ENCODE peak calls at places on chromosomes 6 and 20, in six cellular contexts. A is erythroblast, R is progenitor cell of endocrine pancreas, G is brain microvascular endothelial cell, T is COR-L47, X is SJSA1. N is an unnamed sample.

GRCh38 chr20:19658137-19658536 is 99.9 kb upstream of the RIN2 start:
- DNase-seq in T (no peak), R (no peak), X (no peak), A (no peak), G (no peak), N (peak)

GRCh38 chr20:17612975-17613327 is 43.1 kb downstream of the DSTN start:
- DNase-seq in A (no peak), T (no peak), X (no peak), R (no peak), G (no peak), N (no peak)

GRCh38 chr6:126118058-126118759 is 131.9 kb downstream of the TRMT11 start:
- DNase-seq in A (peak), T (no peak), R (no peak), G (peak), X (no peak), N (no peak)

GRCh38 chr6:159163901-159164370 is 5.3 kb upstream of the FNDC1 start:
- DNase-seq in T (no peak), X (peak), A (no peak), R (no peak), G (peak), N (no peak)

GRCh38 chr6:115363379-115363778 is 697.3 kb downstream of the FRK start:
- DNase-seq in R (no peak), X (no peak), A (no peak), T (no peak), G (no peak), N (no peak)

GRCh38 chr6:25883991-25884390 is 9.9 kb upstream of the SLC17A3 start:
- DNase-seq in R (no peak), A (no peak), G (no peak), X (no peak), T (no peak), N (no peak)

GRCh38 chr6:79947191-79948173 is at the start of gene ELOVL4:
- DNase-seq in T (peak), R (peak), G (peak), X (peak), A (peak), N (peak)

GRCh38 chr20:13142143-13142542 is 78.9 kb upstream of the ISM1 start:
- DNase-seq in A (no peak), X (no peak), G (no peak), R (no peak), T (no peak), N (no peak)

GRCh38 chr20:44582321-44583025 is at the start of gene PKIG:
- DNase-seq in G (peak), X (peak), A (peak), T (no peak), R (no peak), N (no peak)

GRCh38 chr6:38080349-38080748 is 260.8 kb downstream of the ZFAND3 start:
- DNase-seq in A (no peak), G (no peak), R (no peak), T (no peak), X (no peak), N (no peak)

GRCh38 chr6:113997106-113997505 is 26.2 kb upstream of the HDAC2 start:
- DNase-seq in X (peak), R (no peak), G (peak), T (no peak), A (no peak), N (no peak)

GRCh38 chr6:15713325-15713724 is 50.5 kb upstream of the DTNBP1 start:
- DNase-seq in G (no peak), A (no peak), T (no peak), R (no peak), X (no peak), N (no peak)

GRCh38 chr20:34112600-34113061 is 588 bp upstream of the EIF2S2 start:
- DNase-seq in X (no peak), R (peak), T (no peak), A (peak), G (peak), N (no peak)

GRCh38 chr20:52379723-52380336 is 188.3 kb upstream of the ZFP64 start:
- DNase-seq in R (no peak), X (no peak), T (no peak), G (peak), A (no peak), N (peak)

GRCh38 chr6:146388736-146389364 is 154.8 kb upstream of the RAB32 start:
- DNase-seq in R (no peak), G (no peak), A (no peak), X (no peak), T (no peak), N (no peak)

GRCh38 chr6:42099340-42100028 is 42.9 kb downstream of the C6orf132 start:
- DNase-seq in T (no peak), R (no peak), G (peak), A (no peak), X (peak), N (no peak)

GRCh38 chr20:50675671-50676376 is 15.5 kb downstream of the RIPOR3 start:
- DNase-seq in X (peak), T (no peak), R (no peak), A (no peak), G (no peak), N (no peak)

GRCh38 chr6:50842861-50843384 is 24.3 kb downstream of the TFAP2B start:
- DNase-seq in T (no peak), G (no peak), X (no peak), R (no peak), A (no peak), N (no peak)

GRCh38 chr20:55538261-55538908 is 466.9 kb downstream of the CBLN4 start:
- DNase-seq in X (no peak), G (no peak), A (no peak), R (no peak), T (no peak), N (no peak)

GRCh38 chr6:3451498-3451897 is 5.4 kb downstream of the SLC22A23 start:
- DNase-seq in R (no peak), X (no peak), G (no peak), A (no peak), T (no peak), N (no peak)

GRCh38 chr6:131250121-131250520 is 114.9 kb downstream of the AKAP7 start:
- DNase-seq in A (no peak), X (peak), R (no peak), T (no peak), G (peak), N (peak)

GRCh38 chr6:70884074-70884983 is 72.5 kb downstream of the B3GAT2 start:
- DNase-seq in T (peak), R (peak), A (peak), G (peak), X (peak), N (peak)

GRCh38 chr6:139433647-139434419 is 59.4 kb upstream of the CITED2 start:
- DNase-seq in G (no peak), R (no peak), A (peak), T (no peak), X (no peak), N (peak)

GRCh38 chr6:35711731-35712130 is 23.0 kb upstream of the FKBP5 start:
- DNase-seq in T (no peak), G (no peak), X (no peak), R (no peak), A (no peak), N (no peak)